ENCODE peak calls at places on chromosomes 12 and 14, in five cellular contexts. One of them, this sample, is unnamed.

GRCh38 chr14:79629372-79629771 is 581.9 kb downstream of the DIO2 start:
- DNase-seq in CD8-positive, alpha-beta T cell: no peak
- DNase-seq in naive thymus-derived CD4-positive, alpha-beta T cell: no peak
- DNase-seq in AML-193: no peak
- DNase-seq in C1 segment of cervical spinal cord: no peak
- DNase-seq in this sample: no peak

GRCh38 chr14:101179691-101180211 is 276.2 kb upstream of the RTL1 start:
- DNase-seq in CD8-positive, alpha-beta T cell: no peak
- DNase-seq in AML-193: no peak
- DNase-seq in C1 segment of cervical spinal cord: no peak
- DNase-seq in naive thymus-derived CD4-positive, alpha-beta T cell: no peak
- DNase-seq in this sample: no peak

GRCh38 chr12:12804011-12804410 is 9.1 kb upstream of the DDX47 start:
- DNase-seq in naive thymus-derived CD4-positive, alpha-beta T cell: no peak
- DNase-seq in C1 segment of cervical spinal cord: no peak
- DNase-seq in CD8-positive, alpha-beta T cell: no peak
- DNase-seq in AML-193: no peak
- DNase-seq in this sample: no peak

GRCh38 chr12:100375023-100375737 is 18.3 kb downstream of the SLC17A8 start:
- DNase-seq in naive thymus-derived CD4-positive, alpha-beta T cell: no peak
- DNase-seq in CD8-positive, alpha-beta T cell: no peak
- DNase-seq in AML-193: no peak
- DNase-seq in C1 segment of cervical spinal cord: peak
- DNase-seq in this sample: peak

GRCh38 chr12:109743076-109743910 is 29.7 kb downstream of the FAM222A start:
- DNase-seq in naive thymus-derived CD4-positive, alpha-beta T cell: no peak
- DNase-seq in C1 segment of cervical spinal cord: no peak
- DNase-seq in AML-193: no peak
- DNase-seq in CD8-positive, alpha-beta T cell: no peak
- DNase-seq in this sample: no peak

GRCh38 chr14:94129758-94130414 is 482 bp upstream of the IFI27L2 start:
- DNase-seq in naive thymus-derived CD4-positive, alpha-beta T cell: no peak
- DNase-seq in CD8-positive, alpha-beta T cell: peak
- DNase-seq in AML-193: no peak
- DNase-seq in C1 segment of cervical spinal cord: peak
- DNase-seq in this sample: peak

GRCh38 chr12:126202138-126202537 is 1136.9 kb downstream of the AACS start:
- DNase-seq in CD8-positive, alpha-beta T cell: no peak
- DNase-seq in naive thymus-derived CD4-positive, alpha-beta T cell: no peak
- DNase-seq in C1 segment of cervical spinal cord: no peak
- DNase-seq in AML-193: no peak
- DNase-seq in this sample: no peak

GRCh38 chr14:73785336-73785833 is 66.2 kb upstream of the PTGR2 start:
- DNase-seq in naive thymus-derived CD4-positive, alpha-beta T cell: no peak
- DNase-seq in C1 segment of cervical spinal cord: no peak
- DNase-seq in AML-193: no peak
- DNase-seq in CD8-positive, alpha-beta T cell: no peak
- DNase-seq in this sample: peak

GRCh38 chr14:77186911-77187648 is 5.5 kb downstream of the TMEM63C start:
- DNase-seq in AML-193: no peak
- DNase-seq in CD8-positive, alpha-beta T cell: no peak
- DNase-seq in C1 segment of cervical spinal cord: no peak
- DNase-seq in naive thymus-derived CD4-positive, alpha-beta T cell: no peak
- DNase-seq in this sample: no peak

GRCh38 chr14:90781344-90781761 is 34.9 kb downstream of the TTC7B start:
- DNase-seq in AML-193: no peak
- DNase-seq in CD8-positive, alpha-beta T cell: no peak
- DNase-seq in C1 segment of cervical spinal cord: no peak
- DNase-seq in naive thymus-derived CD4-positive, alpha-beta T cell: no peak
- DNase-seq in this sample: no peak

GRCh38 chr12:25257590-25258324 is 7.0 kb upstream of the KRAS start:
- DNase-seq in CD8-positive, alpha-beta T cell: no peak
- DNase-seq in C1 segment of cervical spinal cord: no peak
- DNase-seq in naive thymus-derived CD4-positive, alpha-beta T cell: no peak
- DNase-seq in AML-193: no peak
- DNase-seq in this sample: no peak

GRCh38 chr14:95948608-95949007 is 72.0 kb downstream of the TUNAR start:
- DNase-seq in naive thymus-derived CD4-positive, alpha-beta T cell: no peak
- DNase-seq in AML-193: no peak
- DNase-seq in C1 segment of cervical spinal cord: no peak
- DNase-seq in CD8-positive, alpha-beta T cell: no peak
- DNase-seq in this sample: no peak

GRCh38 chr12:13992585-13992984 is 11.2 kb upstream of the GRIN2B start:
- DNase-seq in C1 segment of cervical spinal cord: no peak
- DNase-seq in naive thymus-derived CD4-positive, alpha-beta T cell: no peak
- DNase-seq in CD8-positive, alpha-beta T cell: no peak
- DNase-seq in AML-193: no peak
- DNase-seq in this sample: no peak

GRCh38 chr12:66013224-66013623 is 117.3 kb downstream of the LLPH start:
- DNase-seq in naive thymus-derived CD4-positive, alpha-beta T cell: no peak
- DNase-seq in C1 segment of cervical spinal cord: no peak
- DNase-seq in AML-193: no peak
- DNase-seq in CD8-positive, alpha-beta T cell: no peak
- DNase-seq in this sample: no peak

GRCh38 chr12:124551268-124552144 is 15.9 kb downstream of the NCOR2 start:
- DNase-seq in C1 segment of cervical spinal cord: peak
- DNase-seq in AML-193: peak
- DNase-seq in CD8-positive, alpha-beta T cell: no peak
- DNase-seq in naive thymus-derived CD4-positive, alpha-beta T cell: no peak
- DNase-seq in this sample: no peak

GRCh38 chr14:60970146-60970545 is 10.7 kb downstream of the TRMT5 start:
- DNase-seq in AML-193: peak
- DNase-seq in CD8-positive, alpha-beta T cell: no peak
- DNase-seq in naive thymus-derived CD4-positive, alpha-beta T cell: no peak
- DNase-seq in C1 segment of cervical spinal cord: no peak
- DNase-seq in this sample: no peak

GRCh38 chr12:118979763-118980406 is 1.5 kb upstream of the SRRM4 start:
- DNase-seq in naive thymus-derived CD4-positive, alpha-beta T cell: no peak
- DNase-seq in AML-193: peak
- DNase-seq in CD8-positive, alpha-beta T cell: no peak
- DNase-seq in C1 segment of cervical spinal cord: no peak
- DNase-seq in this sample: peak

GRCh38 chr12:26116829-26117228 is 8.0 kb downstream of the BHLHE41 start:
- DNase-seq in naive thymus-derived CD4-positive, alpha-beta T cell: no peak
- DNase-seq in AML-193: no peak
- DNase-seq in C1 segment of cervical spinal cord: no peak
- DNase-seq in CD8-positive, alpha-beta T cell: no peak
- DNase-seq in this sample: no peak

GRCh38 chr12:101779626-101780025 is 40.4 kb upstream of the SYCP3 start:
- DNase-seq in AML-193: no peak
- DNase-seq in C1 segment of cervical spinal cord: no peak
- DNase-seq in naive thymus-derived CD4-positive, alpha-beta T cell: no peak
- DNase-seq in CD8-positive, alpha-beta T cell: no peak
- DNase-seq in this sample: no peak

GRCh38 chr12:59595097-59595496 is 732 bp upstream of the SLC16A7 start:
- DNase-seq in CD8-positive, alpha-beta T cell: no peak
- DNase-seq in C1 segment of cervical spinal cord: no peak
- DNase-seq in AML-193: peak
- DNase-seq in naive thymus-derived CD4-positive, alpha-beta T cell: no peak
- DNase-seq in this sample: no peak

GRCh38 chr12:19576421-19576925 is 137.2 kb downstream of the AEBP2 start:
- DNase-seq in AML-193: peak
- DNase-seq in C1 segment of cervical spinal cord: no peak
- DNase-seq in naive thymus-derived CD4-positive, alpha-beta T cell: no peak
- DNase-seq in CD8-positive, alpha-beta T cell: no peak
- DNase-seq in this sample: no peak

GRCh38 chr12:110280784-110281548 is at the start of gene ATP2A2:
- DNase-seq in CD8-positive, alpha-beta T cell: peak
- DNase-seq in C1 segment of cervical spinal cord: peak
- DNase-seq in AML-193: peak
- DNase-seq in naive thymus-derived CD4-positive, alpha-beta T cell: peak
- DNase-seq in this sample: peak

GRCh38 chr12:6970096-6970527 is 352 bp downstream of the PHB2 start:
- DNase-seq in C1 segment of cervical spinal cord: no peak
- DNase-seq in CD8-positive, alpha-beta T cell: no peak
- DNase-seq in AML-193: no peak
- DNase-seq in naive thymus-derived CD4-positive, alpha-beta T cell: no peak
- DNase-seq in this sample: peak

GRCh38 chr14:66403183-66403582 is 83.0 kb upstream of the CCDC196 start:
- DNase-seq in AML-193: peak
- DNase-seq in CD8-positive, alpha-beta T cell: no peak
- DNase-seq in C1 segment of cervical spinal cord: no peak
- DNase-seq in naive thymus-derived CD4-positive, alpha-beta T cell: peak
- DNase-seq in this sample: no peak

GRCh38 chr12:126182619-126183236 is 1117.5 kb downstream of the AACS start:
- DNase-seq in CD8-positive, alpha-beta T cell: no peak
- DNase-seq in C1 segment of cervical spinal cord: no peak
- DNase-seq in AML-193: no peak
- DNase-seq in naive thymus-derived CD4-positive, alpha-beta T cell: no peak
- DNase-seq in this sample: no peak

GRCh38 chr12:29350080-29350479 is 30.9 kb downstream of the ERGIC2 start:
- DNase-seq in AML-193: no peak
- DNase-seq in naive thymus-derived CD4-positive, alpha-beta T cell: no peak
- DNase-seq in C1 segment of cervical spinal cord: no peak
- DNase-seq in CD8-positive, alpha-beta T cell: no peak
- DNase-seq in this sample: no peak

GRCh38 chr14:51825926-51826325 is 34.5 kb upstream of the GNG2 start:
- DNase-seq in C1 segment of cervical spinal cord: no peak
- DNase-seq in CD8-positive, alpha-beta T cell: no peak
- DNase-seq in AML-193: no peak
- DNase-seq in naive thymus-derived CD4-positive, alpha-beta T cell: no peak
- DNase-seq in this sample: no peak

GRCh38 chr12:39227218-39227617 is 215.7 kb downstream of the KIF21A start:
- DNase-seq in naive thymus-derived CD4-positive, alpha-beta T cell: no peak
- DNase-seq in CD8-positive, alpha-beta T cell: no peak
- DNase-seq in C1 segment of cervical spinal cord: no peak
- DNase-seq in AML-193: no peak
- DNase-seq in this sample: no peak

GRCh38 chr12:123608192-123608591 is 6.3 kb downstream of the DDX55 start:
- DNase-seq in CD8-positive, alpha-beta T cell: no peak
- DNase-seq in AML-193: no peak
- DNase-seq in C1 segment of cervical spinal cord: no peak
- DNase-seq in naive thymus-derived CD4-positive, alpha-beta T cell: no peak
- DNase-seq in this sample: no peak

GRCh38 chr12:666766-667308 is 3.6 kb upstream of the NINJ2 start:
- DNase-seq in CD8-positive, alpha-beta T cell: no peak
- DNase-seq in naive thymus-derived CD4-positive, alpha-beta T cell: no peak
- DNase-seq in AML-193: no peak
- DNase-seq in C1 segment of cervical spinal cord: no peak
- DNase-seq in this sample: no peak

GRCh38 chr12:125286005-125286727 is 220.9 kb downstream of the AACS start:
- DNase-seq in AML-193: no peak
- DNase-seq in C1 segment of cervical spinal cord: no peak
- DNase-seq in naive thymus-derived CD4-positive, alpha-beta T cell: no peak
- DNase-seq in CD8-positive, alpha-beta T cell: no peak
- DNase-seq in this sample: no peak

GRCh38 chr14:96136361-96136760 is 68.3 kb upstream of the BDKRB2 start:
- DNase-seq in C1 segment of cervical spinal cord: no peak
- DNase-seq in CD8-positive, alpha-beta T cell: no peak
- DNase-seq in naive thymus-derived CD4-positive, alpha-beta T cell: no peak
- DNase-seq in AML-193: no peak
- DNase-seq in this sample: no peak

GRCh38 chr14:99523661-99524050 is 42.4 kb downstream of the CCNK start:
- DNase-seq in CD8-positive, alpha-beta T cell: no peak
- DNase-seq in naive thymus-derived CD4-positive, alpha-beta T cell: no peak
- DNase-seq in AML-193: no peak
- DNase-seq in C1 segment of cervical spinal cord: no peak
- DNase-seq in this sample: no peak